ENCODE peak calls at places on chromosomes 13 and 19, in nine cellular contexts. D is CD4-positive, alpha-beta T cell; T is lower lobe of right lung; N is HCT116; F is Peyer's patch; U is upper lobe of left lung; G is CD4-positive, CD25-positive, alpha-beta regulatory T cell; H is suprapubic skin; A is adrenal gland. O is an unnamed sample.

GRCh38 chr13:27924529-27925141 is 4.8 kb downstream of the PDX1 start:
- DNase-seq in F (no peak), H (no peak), T (no peak), U (no peak), A (no peak), D (no peak), N (no peak), G (no peak), O (no peak)

GRCh38 chr13:90502143-90502542 is 845.3 kb upstream of the MIR17HG start:
- DNase-seq in H (no peak), G (no peak), F (no peak), D (no peak), T (no peak), N (no peak), U (no peak), A (no peak), O (no peak)

GRCh38 chr13:50030315-50030714 is 15.1 kb downstream of the KCNRG start:
- DNase-seq in G (no peak), T (no peak), H (no peak), D (no peak), A (no peak), U (no peak), N (no peak), F (no peak), O (no peak)

GRCh38 chr13:45063261-45063870 is 56.9 kb upstream of the GTF2F2 start:
- DNase-seq in G (no peak), H (no peak), F (no peak), U (no peak), N (no peak), T (no peak), A (no peak), D (no peak), O (no peak)

GRCh38 chr13:27978301-27978968 is 9.3 kb upstream of the CDX2 start:
- DNase-seq in A (no peak), U (no peak), F (peak), G (no peak), T (no peak), D (no peak), N (no peak), H (peak), O (no peak)

GRCh38 chr13:56917966-56918365 is 222.8 kb upstream of the PRR20A start:
- DNase-seq in F (no peak), T (no peak), H (no peak), U (no peak), N (no peak), G (no peak), D (no peak), A (no peak), O (no peak)

GRCh38 chr19:7397687-7398086 is 49.0 kb downstream of the ARHGEF18 start:
- DNase-seq in T (no peak), U (no peak), D (no peak), F (no peak), H (no peak), A (no peak), G (no peak), N (no peak), O (no peak)

GRCh38 chr13:30334663-30335386 is 27.5 kb upstream of the KATNAL1 start:
- DNase-seq in U (no peak), G (peak), D (no peak), H (no peak), T (no peak), F (no peak), A (no peak), N (peak), O (no peak)

GRCh38 chr13:80242728-80243427 is 98.0 kb downstream of the SPRY2 start:
- DNase-seq in U (no peak), T (no peak), G (no peak), H (no peak), F (no peak), A (no peak), D (no peak), N (no peak), O (no peak)

GRCh38 chr19:46607441-46607841 is 6.3 kb downstream of the CALM3 start:
- DNase-seq in U (no peak), F (no peak), T (peak), D (no peak), A (no peak), N (no peak), H (peak), G (no peak), O (no peak)

GRCh38 chr13:109649713-109650112 is 136.7 kb downstream of the IRS2 start:
- DNase-seq in G (no peak), N (no peak), F (no peak), T (no peak), A (no peak), H (no peak), D (no peak), U (no peak), O (no peak)

GRCh38 chr19:10033614-10034013 is 20.3 kb downstream of the RDH8 start:
- DNase-seq in U (no peak), A (no peak), H (no peak), N (no peak), T (no peak), F (no peak), G (no peak), D (no peak), O (no peak)

GRCh38 chr13:40114305-40114896 is 458.9 kb downstream of the COG6 start:
- DNase-seq in H (no peak), D (no peak), G (no peak), U (no peak), T (no peak), N (no peak), A (no peak), F (no peak), O (no peak)

GRCh38 chr19:51808333-51808986 is 13.5 kb downstream of the FPR3 start:
- DNase-seq in N (no peak), F (no peak), D (no peak), G (no peak), A (no peak), H (no peak), T (no peak), U (no peak), O (no peak)

GRCh38 chr13:73708393-73708985 is 425.7 kb downstream of the KLF12 start:
- DNase-seq in H (no peak), T (no peak), D (peak), U (peak), F (peak), A (peak), N (peak), G (peak), O (peak)

GRCh38 chr13:111323950-111324651 is 3.7 kb downstream of the TEX29 start:
- DNase-seq in F (peak), A (no peak), T (no peak), G (no peak), U (no peak), N (no peak), H (no peak), D (no peak), O (no peak)

GRCh38 chr19:53947624-53948023 is 15.1 kb upstream of the CACNG8 start:
- DNase-seq in F (no peak), D (no peak), G (no peak), U (no peak), N (peak), A (no peak), T (no peak), H (no peak), O (no peak)

GRCh38 chr19:12792048-12792852 is 964 bp downstream of the JUNB start:
- DNase-seq in F (peak), U (peak), A (peak), G (peak), H (no peak), N (no peak), D (peak), T (peak), O (peak)

GRCh38 chr13:27001705-27002104 is 169.9 kb downstream of the USP12 start:
- DNase-seq in G (no peak), H (peak), D (no peak), N (no peak), A (no peak), T (no peak), F (peak), U (no peak), O (no peak)

GRCh38 chr13:45292176-45292575 is 48.8 kb downstream of the TPT1 start:
- DNase-seq in G (no peak), D (no peak), N (peak), F (no peak), H (no peak), U (no peak), A (no peak), T (no peak), O (no peak)

GRCh38 chr19:4606921-4607678 is 32.2 kb upstream of the TNFAIP8L1 start:
- DNase-seq in T (no peak), A (peak), H (no peak), N (no peak), G (no peak), D (no peak), U (no peak), F (no peak), O (no peak)

GRCh38 chr13:23687614-23688013 is 117.4 kb downstream of the TNFRSF19 start:
- DNase-seq in A (no peak), F (no peak), U (no peak), T (no peak), D (no peak), H (no peak), G (no peak), N (no peak), O (no peak)

GRCh38 chr19:57934820-57935665 is at the start of gene ZNF418:
- DNase-seq in U (peak), F (peak), G (peak), D (peak), T (peak), H (no peak), A (peak), N (no peak), O (peak)

GRCh38 chr13:93963266-93964131 is 516.0 kb downstream of the DCT start:
- DNase-seq in H (no peak), U (no peak), G (no peak), D (no peak), N (no peak), T (no peak), A (no peak), F (no peak), O (no peak)

GRCh38 chr13:32969516-32969941 is 46.7 kb upstream of the KL start:
- DNase-seq in G (no peak), N (no peak), F (no peak), A (peak), D (no peak), U (no peak), H (no peak), T (no peak), O (no peak)

GRCh38 chr13:26305676-26306075 is 51.7 kb downstream of the CDK8 start:
- DNase-seq in G (no peak), F (no peak), N (no peak), A (no peak), D (no peak), T (no peak), H (no peak), U (no peak), O (no peak)

GRCh38 chr19:13505761-13506549 is at the start of gene CACNA1A:
- DNase-seq in G (peak), U (no peak), F (no peak), T (no peak), H (no peak), A (no peak), D (no peak), N (no peak), O (no peak)

GRCh38 chr13:99811067-99811715 is 160.4 kb downstream of the ZIC5 start:
- DNase-seq in N (no peak), D (no peak), U (no peak), T (no peak), H (no peak), F (no peak), G (no peak), A (no peak), O (no peak)

GRCh38 chr13:80131204-80131603 is 209.7 kb downstream of the SPRY2 start:
- DNase-seq in T (peak), G (no peak), U (peak), D (no peak), N (no peak), H (peak), F (peak), A (peak), O (peak)

GRCh38 chr13:98333481-98333880 is 156.4 kb upstream of the RNF113B start:
- DNase-seq in G (no peak), T (no peak), U (no peak), F (no peak), H (no peak), D (no peak), N (no peak), A (no peak), O (no peak)

GRCh38 chr19:48954595-48955307 is at the start of gene BAX:
- DNase-seq in F (peak), U (peak), D (peak), G (peak), A (peak), N (peak), H (peak), T (peak), O (peak)
- H3K27ac ChIP-seq in F (peak), U (peak), D (peak), G (peak), A (peak), N (peak), H (peak), T (peak), O (peak)

DNA sequence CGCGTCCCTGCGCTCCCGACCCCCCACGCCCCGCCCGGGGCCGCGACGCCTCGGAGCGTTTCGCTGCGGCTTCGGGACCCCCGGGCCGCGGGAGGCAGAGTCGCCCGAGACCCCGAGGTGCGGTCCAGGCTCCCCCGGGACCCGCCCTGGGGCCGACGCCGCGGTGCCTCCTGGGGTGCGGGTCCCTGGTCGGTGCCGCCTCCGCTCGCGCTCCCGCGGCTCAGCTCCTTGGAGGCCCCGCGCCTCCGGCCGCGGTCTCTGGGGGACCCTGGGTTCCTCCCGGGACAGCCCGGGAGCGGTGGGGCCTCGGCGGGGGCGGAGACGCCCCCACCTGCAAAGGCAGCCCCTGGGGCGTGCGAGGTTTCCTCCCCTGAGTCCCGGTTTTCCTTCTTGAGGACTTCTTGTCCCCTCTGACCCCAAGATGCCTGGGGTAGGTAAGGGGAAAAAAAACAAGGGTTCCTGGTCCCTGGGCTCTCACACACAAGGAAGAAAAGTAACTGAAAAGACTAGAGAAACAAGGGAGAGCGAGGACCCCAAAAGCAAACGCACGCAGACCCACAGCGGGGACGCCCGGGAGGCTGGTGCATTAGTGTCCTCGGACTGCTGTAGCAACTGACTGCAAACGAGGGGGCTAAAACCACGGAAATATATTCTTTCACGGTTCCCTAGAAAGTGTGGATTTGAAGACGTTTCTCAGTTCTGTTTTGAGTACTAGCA is 741 bp downstream of the ZNF555 start:
- DNase-seq in A (no peak), F (no peak), U (no peak), D (no peak), T (no peak), N (no peak), G (no peak), H (no peak), O (no peak)
- H3K27ac ChIP-seq in A (peak), F (peak), U (peak), D (no peak), T (peak), N (peak), G (peak), H (peak), O (no peak)

DNA sequence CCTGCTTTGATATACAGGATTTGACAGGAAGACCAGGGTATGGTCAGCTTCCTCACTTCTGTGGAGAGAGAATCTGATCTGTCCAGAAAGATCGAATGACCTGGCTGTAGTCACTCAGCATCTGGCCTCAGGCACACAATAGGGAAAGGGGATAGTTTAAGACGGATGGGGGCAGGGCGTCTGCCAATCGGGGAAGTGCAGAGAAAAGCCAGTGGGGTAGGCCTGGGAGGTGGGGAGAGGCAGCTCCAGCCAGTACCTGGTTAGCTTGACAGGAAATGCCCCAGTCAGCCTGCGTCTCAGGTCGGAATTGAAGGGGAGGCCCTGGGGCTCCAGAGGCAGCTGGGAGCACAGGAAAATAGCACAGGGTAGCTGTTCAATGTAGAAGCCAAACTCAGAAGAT is 12.4 kb downstream of the ZNF444 start:
- DNase-seq in U (no peak), D (no peak), A (no peak), H (no peak), G (no peak), T (no peak), N (no peak), F (no peak), O (no peak)
- H3K27ac ChIP-seq in U (no peak), D (no peak), A (no peak), H (no peak), G (no peak), T (peak), N (no peak), F (no peak), O (no peak)

GRCh38 chr19:20667281-20667680 is 5.9 kb upstream of the ZNF626 start:
- DNase-seq in A (no peak), F (no peak), D (no peak), T (no peak), H (no peak), N (no peak), U (no peak), G (no peak), O (no peak)

GRCh38 chr19:20661150-20661819 is at the start of gene ZNF626:
- DNase-seq in U (peak), D (peak), G (peak), N (no peak), F (peak), A (peak), H (peak), T (peak), O (peak)

GRCh38 chr19:20662421-20663105 is 1.2 kb upstream of the ZNF626 start:
- DNase-seq in G (no peak), U (no peak), A (no peak), T (no peak), H (no peak), D (no peak), F (no peak), N (no peak), O (peak)

GRCh38 chr19:20660473-20660872 is 898 bp downstream of the ZNF626 start:
- DNase-seq in A (no peak), F (no peak), D (no peak), T (no peak), N (no peak), H (no peak), G (no peak), U (no peak), O (no peak)

GRCh38 chr19:20664917-20665781 is 3.8 kb upstream of the ZNF626 start:
- DNase-seq in N (no peak), U (no peak), G (no peak), H (no peak), D (no peak), T (no peak), A (no peak), F (no peak), O (peak)
- H3K27ac ChIP-seq in N (no peak), U (no peak), G (no peak), H (no peak), D (no peak), T (peak), A (peak), F (no peak), O (peak)

O was measured in caudate nucleus.